ENCODE peak calls at places on chromosome 1, in ten cellular contexts. E is right lobe of liver, T is GM12865, L is neural progenitor cell, H is nephron progenitor cell, X is foreskin fibroblast, D is hepatocyte, M is A549, S is AG04449, B is DND-41. Z is an unnamed sample.
A peak's percentile ranks its signal among the peaks of the same experiment; 100 is the strongest.

GRCh38 chr1:22689505-22689904 is 21.1 kb upstream of the EPHB2 start:
- DNase-seq in E (no peak), T (no peak), L (peak; percentile 88), H (no peak), X (peak; percentile 72), D (peak; percentile 73), M (peak; percentile 77), S (peak; percentile 61), B (no peak), Z (no peak)

GRCh38 chr1:78673120-78673519 is 23.5 kb downstream of the IFI44 start:
- DNase-seq in E (no peak), T (peak; percentile 40), L (peak; percentile 39), H (no peak), X (no peak), D (peak; percentile 21), M (no peak), S (no peak), B (peak; percentile 21), Z (no peak)

GRCh38 chr1:152752225-152752624 is 5.6 kb upstream of the KPRP start:
- DNase-seq in E (no peak), T (no peak), L (no peak), H (no peak), X (peak; percentile 72), D (no peak), M (no peak), S (peak; percentile 33), B (no peak), Z (no peak)

GRCh38 chr1:241531195-241532172 is 694 bp upstream of the KMO start:
- DNase-seq in E (peak; percentile 68), T (peak; percentile 76), L (peak; percentile 54), H (peak; percentile 6), X (peak; percentile 78), D (peak; percentile 71), M (peak; percentile 17), S (peak; percentile 47), B (no peak), Z (no peak)

GRCh38 chr1:198879711-198880306 is 241.0 kb downstream of the PTPRC start:
- DNase-seq in E (no peak), T (no peak), L (no peak), H (no peak), X (no peak), D (no peak), M (no peak), S (no peak), B (no peak), Z (no peak)

GRCh38 chr1:31583995-31584868 is 7.9 kb downstream of the TINAGL1 start:
- DNase-seq in E (peak; percentile 81), T (no peak), L (no peak), H (no peak), X (peak; percentile 71), D (peak; percentile 76), M (no peak), S (no peak), B (no peak), Z (no peak)

GRCh38 chr1:9291914-9292360 is 757 bp upstream of the SPSB1 start:
- DNase-seq in E (peak; percentile 69), T (no peak), L (peak; percentile 71), H (no peak), X (peak; percentile 88), D (peak; percentile 78), M (no peak), S (no peak), B (no peak), Z (no peak)

GRCh38 chr1:29497395-29498125 is 261.2 kb downstream of the PTPRU start:
- DNase-seq in E (no peak), T (no peak), L (no peak), H (no peak), X (no peak), D (no peak), M (no peak), S (no peak), B (no peak), Z (no peak)

GRCh38 chr1:226542623-226543103 is 5.9 kb upstream of the STUM start:
- DNase-seq in E (peak; percentile 78), T (no peak), L (no peak), H (no peak), X (no peak), D (no peak), M (no peak), S (no peak), B (no peak), Z (no peak)

GRCh38 chr1:63189677-63190076 is 132.7 kb upstream of the FOXD3 start:
- DNase-seq in E (no peak), T (peak; percentile 4), L (peak; percentile 36), H (no peak), X (no peak), D (no peak), M (no peak), S (no peak), B (peak; percentile 8), Z (no peak)
- TF ChIP-seq CTCF in E (no peak), T (no peak), L (peak; percentile 55), H (no peak), X (no peak), D (peak; percentile 34), M (no peak), S (no peak), B (peak; percentile 57), Z (peak; percentile 10)

GRCh38 chr1:21536223-21536622 is 27.0 kb downstream of the ALPL start:
- DNase-seq in E (no peak), T (no peak), L (no peak), H (no peak), X (peak; percentile 26), D (no peak), M (no peak), S (no peak), B (no peak), Z (no peak)
- TF ChIP-seq CTCF in E (no peak), T (no peak), L (no peak), H (no peak), X (no peak), D (no peak), M (no peak), S (no peak), B (no peak), Z (no peak)

GRCh38 chr1:81374481-81374880 is 426.3 kb upstream of the ADGRL2 start:
- DNase-seq in E (no peak), T (no peak), L (no peak), H (no peak), X (no peak), D (no peak), M (no peak), S (no peak), B (no peak), Z (no peak)

GRCh38 chr1:81379430-81379829 is 421.3 kb upstream of the ADGRL2 start:
- DNase-seq in E (no peak), T (no peak), L (no peak), H (no peak), X (no peak), D (no peak), M (no peak), S (no peak), B (no peak), Z (no peak)

GRCh38 chr1:81375884-81376548 is 424.7 kb upstream of the ADGRL2 start:
- DNase-seq in E (no peak), T (no peak), L (no peak), H (no peak), X (no peak), D (no peak), M (no peak), S (no peak), B (no peak), Z (no peak)

GRCh38 chr1:81371864-81372263 is 428.9 kb upstream of the ADGRL2 start:
- DNase-seq in E (no peak), T (no peak), L (no peak), H (no peak), X (no peak), D (no peak), M (no peak), S (no peak), B (no peak), Z (no peak)

GRCh38 chr1:81377406-81377805 is 423.3 kb upstream of the ADGRL2 start:
- DNase-seq in E (no peak), T (peak; percentile 10), L (peak; percentile 32), H (no peak), X (no peak), D (no peak), M (no peak), S (no peak), B (no peak), Z (no peak)
- TF ChIP-seq CTCF in E (no peak), T (peak; percentile 11), L (peak; percentile 44), H (no peak), X (no peak), D (no peak), M (no peak), S (no peak), B (no peak), Z (no peak)

GRCh38 chr1:192382758-192383157 is 66.0 kb downstream of the RGS21 start:
- DNase-seq in E (no peak), T (no peak), L (peak; percentile 10), H (no peak), X (no peak), D (no peak), M (no peak), S (no peak), B (no peak), Z (no peak)
- TF ChIP-seq CTCF in E (no peak), T (no peak), L (no peak), H (no peak), X (no peak), D (no peak), M (no peak), S (no peak), B (no peak), Z (peak; percentile 23)

GRCh38 chr1:206931709-206932108 is 10.0 kb upstream of the FCMR start:
- DNase-seq in E (no peak), T (peak; percentile 66), L (no peak), H (no peak), X (no peak), D (no peak), M (no peak), S (no peak), B (no peak), Z (no peak)
- TF ChIP-seq CTCF in E (no peak), T (peak; percentile 41), L (no peak), H (no peak), X (no peak), D (no peak), M (no peak), S (no peak), B (peak; percentile 17), Z (peak; percentile 51)

DNA sequence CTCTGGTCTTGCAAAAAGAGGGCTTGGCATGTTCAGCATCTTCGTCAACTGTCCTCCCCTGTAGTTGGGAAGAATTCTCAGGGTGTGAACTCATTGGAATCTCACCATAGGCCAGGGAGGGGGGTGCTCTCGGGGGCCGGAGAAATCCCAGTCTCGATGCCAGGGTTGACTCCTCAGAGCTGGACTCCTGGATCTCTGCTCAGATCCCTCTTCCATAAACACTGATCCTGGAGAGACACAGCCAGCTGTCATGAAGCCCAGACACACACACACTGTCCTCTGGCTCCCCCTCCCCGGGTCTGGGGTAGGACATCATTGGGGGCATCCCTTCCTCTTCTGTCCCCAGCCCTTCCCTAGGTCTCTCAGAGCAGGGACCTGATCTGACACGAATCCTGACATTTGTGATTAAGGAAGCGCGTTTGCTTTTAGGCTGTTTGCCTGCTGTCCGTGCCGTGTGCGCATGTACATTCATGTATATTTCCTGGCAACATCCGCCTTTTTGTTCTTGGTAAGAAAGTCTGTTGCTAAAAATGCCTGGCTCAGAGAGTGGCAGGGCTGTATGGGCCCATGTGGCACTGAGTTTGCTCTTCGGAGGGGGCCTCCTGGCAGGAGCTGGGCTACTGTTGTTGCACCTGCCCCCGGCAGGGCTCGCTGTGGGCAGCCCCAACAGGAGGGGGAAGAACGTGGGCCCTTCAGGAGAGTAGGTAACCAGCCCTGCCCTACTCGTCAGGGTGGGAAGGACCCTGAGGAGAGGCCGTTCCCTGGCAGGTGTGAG is 45.4 kb upstream of the SELENON start:
- DNase-seq in E (no peak), T (no peak), L (peak; percentile 38), H (no peak), X (no peak), D (no peak), M (no peak), S (no peak), B (no peak), Z (no peak)
- TF ChIP-seq CTCF in E (no peak), T (no peak), L (no peak), H (no peak), X (no peak), D (no peak), M (no peak), S (no peak), B (no peak), Z (no peak)